ENCODE peak calls at places on chromosomes 11 and 22, in five cellular contexts. One of them, this sample, is unnamed.

GRCh38 chr11:1871531-1871930 is 18.6 kb downstream of the LSP1 start:
- DNase-seq in stomach: no peak
- DNase-seq in HCT116: no peak
- DNase-seq in prostate gland: no peak
- DNase-seq in A549: no peak
- DNase-seq in this sample: no peak

GRCh38 chr22:46295277-46295971 is 1.2 kb upstream of the GTSE1 start:
- DNase-seq in HCT116: no peak
- DNase-seq in stomach: no peak
- DNase-seq in A549: no peak
- DNase-seq in prostate gland: no peak
- DNase-seq in this sample: no peak

GRCh38 chr11:64294665-64295289 is 3.7 kb downstream of the KCNK4 start:
- DNase-seq in prostate gland: no peak
- DNase-seq in A549: no peak
- DNase-seq in HCT116: no peak
- DNase-seq in stomach: no peak
- DNase-seq in this sample: no peak

GRCh38 chr11:115132829-115133228 is 371.4 kb downstream of the CADM1 start:
- DNase-seq in stomach: no peak
- DNase-seq in prostate gland: no peak
- DNase-seq in A549: peak
- DNase-seq in HCT116: no peak
- DNase-seq in this sample: no peak

GRCh38 chr22:36966851-36967535 is 52.3 kb downstream of the TST start:
- DNase-seq in stomach: no peak
- DNase-seq in A549: no peak
- DNase-seq in prostate gland: no peak
- DNase-seq in HCT116: no peak
- DNase-seq in this sample: no peak

GRCh38 chr11:1226981-1227550 is 4.2 kb downstream of the MUC5B start:
- DNase-seq in prostate gland: no peak
- DNase-seq in A549: peak
- DNase-seq in stomach: no peak
- DNase-seq in HCT116: no peak
- DNase-seq in this sample: no peak

GRCh38 chr22:24433868-24434471 is 6.6 kb downstream of the ADORA2A start:
- DNase-seq in HCT116: no peak
- DNase-seq in A549: no peak
- DNase-seq in stomach: no peak
- DNase-seq in prostate gland: no peak
- DNase-seq in this sample: no peak

GRCh38 chr11:108497317-108498045 is 703 bp downstream of the POGLUT3 start:
- DNase-seq in A549: peak
- DNase-seq in prostate gland: peak
- DNase-seq in HCT116: peak
- DNase-seq in stomach: peak
- DNase-seq in this sample: peak

GRCh38 chr11:117484159-117484558 is 156.5 kb downstream of the CEP164 start:
- DNase-seq in prostate gland: no peak
- DNase-seq in stomach: no peak
- DNase-seq in HCT116: no peak
- DNase-seq in A549: no peak
- DNase-seq in this sample: no peak

GRCh38 chr11:92556435-92556834 is 331.8 kb downstream of the FAT3 start:
- DNase-seq in HCT116: no peak
- DNase-seq in A549: no peak
- DNase-seq in stomach: no peak
- DNase-seq in prostate gland: no peak
- DNase-seq in this sample: no peak

GRCh38 chr22:41913040-41913719 is 1.7 kb downstream of the SHISA8 start:
- DNase-seq in prostate gland: no peak
- DNase-seq in A549: no peak
- DNase-seq in stomach: no peak
- DNase-seq in HCT116: no peak
- DNase-seq in this sample: no peak

GRCh38 chr11:76285397-76285796 is 79.1 kb upstream of the WNT11 start:
- DNase-seq in A549: no peak
- DNase-seq in HCT116: no peak
- DNase-seq in stomach: no peak
- DNase-seq in prostate gland: no peak
- DNase-seq in this sample: no peak

GRCh38 chr11:92880391-92880790 is 89.1 kb upstream of the MTNR1B start:
- DNase-seq in stomach: no peak
- DNase-seq in HCT116: no peak
- DNase-seq in A549: no peak
- DNase-seq in prostate gland: no peak
- DNase-seq in this sample: no peak

GRCh38 chr11:111166655-111167054 is 78.9 kb upstream of the POU2AF2 start:
- DNase-seq in A549: no peak
- DNase-seq in prostate gland: no peak
- DNase-seq in stomach: no peak
- DNase-seq in HCT116: no peak
- DNase-seq in this sample: no peak

GRCh38 chr11:29448246-29448877 is 568.5 kb downstream of the KCNA4 start:
- DNase-seq in HCT116: peak
- DNase-seq in prostate gland: no peak
- DNase-seq in A549: peak
- DNase-seq in stomach: no peak
- DNase-seq in this sample: no peak

GRCh38 chr11:2462986-2463765 is 18.4 kb downstream of the KCNQ1 start:
- DNase-seq in prostate gland: peak
- DNase-seq in A549: no peak
- DNase-seq in stomach: peak
- DNase-seq in HCT116: peak
- DNase-seq in this sample: no peak

GRCh38 chr11:1411301-1411700 is 21.6 kb downstream of the BRSK2 start:
- DNase-seq in stomach: no peak
- DNase-seq in A549: no peak
- DNase-seq in HCT116: no peak
- DNase-seq in prostate gland: no peak
- DNase-seq in this sample: no peak

GRCh38 chr11:27404427-27404826 is 41.4 kb upstream of the CCDC34 start:
- DNase-seq in HCT116: no peak
- DNase-seq in stomach: no peak
- DNase-seq in A549: no peak
- DNase-seq in prostate gland: no peak
- DNase-seq in this sample: no peak

GRCh38 chr22:28976588-28976987 is 85.0 kb downstream of the C22orf31 start:
- DNase-seq in stomach: no peak
- DNase-seq in prostate gland: no peak
- DNase-seq in A549: no peak
- DNase-seq in HCT116: peak
- DNase-seq in this sample: no peak

GRCh38 chr22:44544523-44545433 is 46.7 kb upstream of the RTL6 start:
- DNase-seq in stomach: no peak
- DNase-seq in A549: no peak
- DNase-seq in HCT116: no peak
- DNase-seq in prostate gland: no peak
- DNase-seq in this sample: no peak

GRCh38 chr22:45918455-45919370 is 58.2 kb downstream of the WNT7B start:
- DNase-seq in prostate gland: no peak
- DNase-seq in stomach: peak
- DNase-seq in HCT116: no peak
- DNase-seq in A549: peak
- DNase-seq in this sample: no peak

GRCh38 chr11:133921513-133921912 is 35.3 kb downstream of the IGSF9B start:
- DNase-seq in prostate gland: no peak
- DNase-seq in A549: no peak
- DNase-seq in HCT116: no peak
- DNase-seq in stomach: no peak
- DNase-seq in this sample: no peak

GRCh38 chr11:18001191-18001590 is 11.7 kb downstream of the SERGEF start:
- DNase-seq in HCT116: no peak
- DNase-seq in prostate gland: no peak
- DNase-seq in A549: no peak
- DNase-seq in stomach: no peak
- DNase-seq in this sample: no peak

GRCh38 chr11:122207921-122208764 is 92.1 kb upstream of the BLID start:
- DNase-seq in stomach: no peak
- DNase-seq in prostate gland: no peak
- DNase-seq in HCT116: no peak
- DNase-seq in A549: no peak
- DNase-seq in this sample: no peak

GRCh38 chr11:130726234-130726559 is 190.1 kb downstream of the SNX19 start:
- DNase-seq in A549: no peak
- DNase-seq in prostate gland: peak
- DNase-seq in HCT116: no peak
- DNase-seq in stomach: no peak
- DNase-seq in this sample: no peak

GRCh38 chr11:115741376-115741775 is 237.2 kb upstream of the CADM1 start:
- DNase-seq in stomach: no peak
- DNase-seq in A549: no peak
- DNase-seq in HCT116: no peak
- DNase-seq in prostate gland: no peak
- DNase-seq in this sample: no peak

GRCh38 chr11:46295312-46295995 is 18.0 kb downstream of the CREB3L1 start:
- DNase-seq in HCT116: no peak
- DNase-seq in stomach: peak
- DNase-seq in prostate gland: peak
- DNase-seq in A549: no peak
- DNase-seq in this sample: peak
- TF ChIP-seq POLR2A in HCT116: peak
- TF ChIP-seq POLR2A in stomach: no peak
- TF ChIP-seq POLR2A in prostate gland: no peak
- TF ChIP-seq POLR2A in A549: peak
- TF ChIP-seq POLR2A in this sample: no peak

GRCh38 chr22:21569459-21570161 is 2.1 kb downstream of the UBE2L3 start:
- DNase-seq in stomach: no peak
- DNase-seq in prostate gland: no peak
- DNase-seq in HCT116: no peak
- DNase-seq in A549: no peak
- DNase-seq in this sample: no peak

GRCh38 chr22:21567456-21568206 is at the start of gene UBE2L3:
- DNase-seq in A549: peak
- DNase-seq in stomach: peak
- DNase-seq in HCT116: peak
- DNase-seq in prostate gland: peak
- DNase-seq in this sample: peak

GRCh38 chr22:21570398-21570797 is 2.9 kb downstream of the UBE2L3 start:
- DNase-seq in stomach: no peak
- DNase-seq in HCT116: no peak
- DNase-seq in prostate gland: no peak
- DNase-seq in A549: no peak
- DNase-seq in this sample: no peak

GRCh38 chr22:21571679-21572078 is 4.2 kb downstream of the UBE2L3 start:
- DNase-seq in stomach: no peak
- DNase-seq in HCT116: no peak
- DNase-seq in A549: no peak
- DNase-seq in prostate gland: no peak
- DNase-seq in this sample: no peak

GRCh38 chr22:21568207-21569075 is 927 bp downstream of the UBE2L3 start:
- DNase-seq in A549: no peak
- DNase-seq in HCT116: no peak
- DNase-seq in prostate gland: peak
- DNase-seq in stomach: no peak
- DNase-seq in this sample: peak
- TF ChIP-seq POLR2A in A549: no peak
- TF ChIP-seq POLR2A in HCT116: no peak
- TF ChIP-seq POLR2A in prostate gland: no peak
- TF ChIP-seq POLR2A in stomach: no peak
- TF ChIP-seq POLR2A in this sample: no peak

GRCh38 chr11:118608268-118609214 is 1.1 kb downstream of the PHLDB1 start:
- DNase-seq in stomach: peak
- DNase-seq in A549: no peak
- DNase-seq in HCT116: no peak
- DNase-seq in prostate gland: no peak
- DNase-seq in this sample: peak

GRCh38 chr11:118610220-118610772 is 2.9 kb downstream of the PHLDB1 start:
- DNase-seq in HCT116: no peak
- DNase-seq in prostate gland: no peak
- DNase-seq in A549: no peak
- DNase-seq in stomach: peak
- DNase-seq in this sample: no peak

GRCh38 chr11:118610773-118611432 is 3.5 kb downstream of the PHLDB1 start:
- DNase-seq in HCT116: no peak
- DNase-seq in A549: peak
- DNase-seq in prostate gland: peak
- DNase-seq in stomach: peak
- DNase-seq in this sample: no peak

GRCh38 chr11:118607401-118608267 is at the start of gene PHLDB1:
- DNase-seq in HCT116: no peak
- DNase-seq in prostate gland: peak
- DNase-seq in A549: peak
- DNase-seq in stomach: peak
- DNase-seq in this sample: peak

GRCh38 chr11:118609380-118610219 is 2.2 kb downstream of the PHLDB1 start:
- DNase-seq in prostate gland: no peak
- DNase-seq in A549: no peak
- DNase-seq in stomach: peak
- DNase-seq in HCT116: no peak
- DNase-seq in this sample: no peak
- TF ChIP-seq POLR2A in prostate gland: no peak
- TF ChIP-seq POLR2A in A549: no peak
- TF ChIP-seq POLR2A in stomach: no peak
- TF ChIP-seq POLR2A in HCT116: no peak
- TF ChIP-seq POLR2A in this sample: no peak

DNA sequence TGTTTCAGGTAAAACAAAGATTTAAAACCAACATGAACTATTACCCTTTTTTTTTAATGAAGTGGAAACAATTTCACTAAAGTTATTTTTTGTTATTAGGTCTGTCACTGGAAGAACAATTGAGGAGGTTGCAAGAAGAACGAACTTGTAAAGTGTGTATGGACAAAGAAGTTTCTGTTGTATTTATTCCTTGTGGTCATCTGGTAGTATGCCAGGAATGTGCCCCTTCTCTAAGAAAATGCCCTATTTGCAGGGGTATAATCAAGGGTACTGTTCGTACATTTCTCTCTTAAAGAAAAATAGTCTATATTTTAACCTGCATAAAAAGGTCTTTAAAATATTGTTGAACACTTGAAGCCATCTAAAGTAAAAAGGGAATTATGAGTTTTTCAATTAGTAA is 30.9 kb downstream of the BIRC2 start:
- DNase-seq in prostate gland: no peak
- DNase-seq in A549: no peak
- DNase-seq in stomach: no peak
- DNase-seq in HCT116: no peak
- DNase-seq in this sample: no peak
- TF ChIP-seq POLR2A in prostate gland: no peak
- TF ChIP-seq POLR2A in A549: no peak
- TF ChIP-seq POLR2A in stomach: no peak
- TF ChIP-seq POLR2A in HCT116: no peak
- TF ChIP-seq POLR2A in this sample: no peak

GRCh38 chr11:10806206-10806605 is 2.5 kb downstream of the EIF4G2 start:
- DNase-seq in stomach: no peak
- DNase-seq in prostate gland: no peak
- DNase-seq in A549: no peak
- DNase-seq in HCT116: no peak
- DNase-seq in this sample: no peak

GRCh38 chr11:10807629-10808552 is 835 bp downstream of the EIF4G2 start:
- DNase-seq in HCT116: no peak
- DNase-seq in stomach: peak
- DNase-seq in prostate gland: peak
- DNase-seq in A549: no peak
- DNase-seq in this sample: peak

GRCh38 chr11:10805741-10806140 is 3.0 kb downstream of the EIF4G2 start:
- DNase-seq in HCT116: no peak
- DNase-seq in stomach: no peak
- DNase-seq in A549: no peak
- DNase-seq in prostate gland: no peak
- DNase-seq in this sample: no peak

GRCh38 chr11:10809373-10810199 is 860 bp upstream of the EIF4G2 start:
- DNase-seq in stomach: no peak
- DNase-seq in HCT116: peak
- DNase-seq in A549: peak
- DNase-seq in prostate gland: no peak
- DNase-seq in this sample: no peak

GRCh38 chr11:10808553-10809372 is at the start of gene EIF4G2:
- DNase-seq in stomach: peak
- DNase-seq in HCT116: peak
- DNase-seq in prostate gland: peak
- DNase-seq in A549: peak
- DNase-seq in this sample: peak
- TF ChIP-seq POLR2A in stomach: no peak
- TF ChIP-seq POLR2A in HCT116: peak
- TF ChIP-seq POLR2A in prostate gland: peak
- TF ChIP-seq POLR2A in A549: peak
- TF ChIP-seq POLR2A in this sample: peak